ENCODE peak calls at places on chromosomes 6 and 20, in ten cellular contexts. M, Q, A, C, K, G, L, H, D and X are unnamed samples.

GRCh38 chr6:39107034-39107433 is 8.0 kb downstream of the SAYSD1 start:
- DNase-seq in M (no peak), Q (no peak), A (no peak), C (no peak), K (no peak), G (no peak), L (no peak), H (no peak), D (no peak), X (no peak)

GRCh38 chr20:57124800-57125399 is 141.5 kb downstream of the BMP7 start:
- DNase-seq in M (no peak), Q (no peak), A (no peak), C (no peak), K (no peak), G (no peak), L (no peak), H (no peak), D (no peak), X (no peak)

GRCh38 chr6:33640361-33640760 is 19.2 kb downstream of the ITPR3 start:
- DNase-seq in M (no peak), Q (no peak), A (no peak), C (no peak), K (no peak), G (no peak), L (no peak), H (no peak), D (no peak), X (no peak)

GRCh38 chr6:27133281-27134227 is 113.9 kb upstream of the PRSS16 start:
- DNase-seq in M (no peak), Q (no peak), A (peak), C (peak), K (no peak), G (peak), L (peak), H (peak), D (no peak), X (peak)

GRCh38 chr20:31833130-31833930 is 12.1 kb downstream of the FOXS1 start:
- DNase-seq in M (peak), Q (no peak), A (peak), C (peak), K (no peak), G (peak), L (peak), H (peak), D (peak), X (peak)

GRCh38 chr20:17622851-17623508 is 53.1 kb downstream of the DSTN start:
- DNase-seq in M (peak), Q (no peak), A (no peak), C (no peak), K (no peak), G (no peak), L (no peak), H (no peak), D (no peak), X (no peak)

GRCh38 chr20:24406761-24407550 is 62.5 kb upstream of the SYNDIG1 start:
- DNase-seq in M (no peak), Q (no peak), A (no peak), C (no peak), K (peak), G (no peak), L (no peak), H (no peak), D (no peak), X (no peak)

GRCh38 chr6:13229205-13230085 is 98.9 kb downstream of the TBC1D7 start:
- DNase-seq in M (no peak), Q (no peak), A (no peak), C (no peak), K (no peak), G (no peak), L (no peak), H (no peak), D (peak), X (peak)

GRCh38 chr20:52365688-52366087 is 174.1 kb upstream of the ZFP64 start:
- DNase-seq in M (no peak), Q (no peak), A (no peak), C (no peak), K (no peak), G (no peak), L (no peak), H (no peak), D (no peak), X (no peak)

GRCh38 chr6:119311514-119312142 is 37.9 kb downstream of the MAN1A1 start:
- DNase-seq in M (no peak), Q (no peak), A (no peak), C (no peak), K (no peak), G (no peak), L (no peak), H (no peak), D (no peak), X (no peak)

GRCh38 chr6:113734886-113735481 is 122.2 kb upstream of the MARCKS start:
- DNase-seq in M (no peak), Q (no peak), A (no peak), C (peak), K (no peak), G (no peak), L (no peak), H (no peak), D (no peak), X (peak)

GRCh38 chr20:12978613-12979495 is 29.9 kb upstream of the SPTLC3 start:
- DNase-seq in M (no peak), Q (no peak), A (no peak), C (no peak), K (no peak), G (no peak), L (no peak), H (no peak), D (no peak), X (no peak)